ENCODE peak calls at places on chromosomes 2 and 18, in eight cellular contexts. Z is upper lobe of right lung, O is H1, Q is body of pancreas, E is right lobe of liver, G is pancreas, A is heart right ventricle, C is PC-9. V is an unnamed sample.

GRCh38 chr2:212619954-212620353 is 81.4 kb upstream of the ERBB4 start:
- DNase-seq in G (no peak), Q (no peak), A (no peak), E (no peak), O (no peak), Z (no peak), C (peak; percentile 68), V (no peak)

GRCh38 chr2:126908721-126909177 is 10.1 kb downstream of the TEX51 start:
- DNase-seq in Q (no peak), A (no peak), E (peak; percentile 36), G (no peak), Z (peak; percentile 32), O (peak; percentile 32), C (no peak), V (no peak)

GRCh38 chr2:90207454-90208058 is 1516.1 kb downstream of the RPIA start:
- DNase-seq in G (no peak), A (no peak), E (no peak), O (no peak), C (no peak), Z (no peak), Q (no peak), V (no peak)

GRCh38 chr2:27428978-27429541 is 629 bp downstream of the NRBP1 start:
- DNase-seq in Q (peak; percentile 90), C (peak; percentile 72), E (peak; percentile 91), A (peak; percentile 78), G (peak; percentile 87), O (peak; percentile 87), Z (peak; percentile 94), V (peak; percentile 75)

GRCh38 chr18:68494802-68495560 is 219.9 kb downstream of the TMX3 start:
- DNase-seq in E (no peak), C (no peak), G (no peak), Q (no peak), Z (no peak), O (no peak), A (peak; percentile 5), V (no peak)

GRCh38 chr2:186575302-186575701 is 14.6 kb upstream of the ITGAV start:
- DNase-seq in Q (peak; percentile 56), Z (no peak), C (peak; percentile 89), A (peak; percentile 53), G (peak; percentile 11), E (no peak), O (no peak), V (no peak)

GRCh38 chr18:40935423-40935822 is 1019.6 kb upstream of the PIK3C3 start:
- DNase-seq in Q (no peak), G (no peak), O (no peak), C (no peak), E (no peak), Z (no peak), A (no peak), V (no peak)

GRCh38 chr2:11444737-11445136 is 21.2 kb downstream of the E2F6 start:
- DNase-seq in C (no peak), E (no peak), A (no peak), Z (no peak), O (no peak), G (no peak), Q (no peak), V (no peak)

GRCh38 chr2:136015688-136016087 is 30.3 kb upstream of the DARS1 start:
- DNase-seq in E (no peak), C (no peak), Z (no peak), A (no peak), Q (no peak), O (no peak), G (no peak), V (no peak)

GRCh38 chr2:136358576-136358975 is 240.6 kb upstream of the CXCR4 start:
- DNase-seq in O (no peak), Z (no peak), A (no peak), G (no peak), E (no peak), C (no peak), Q (no peak), V (no peak)

GRCh38 chr18:5979971-5980457 is 84.7 kb upstream of the TMEM200C start:
- DNase-seq in O (peak; percentile 45), G (no peak), E (no peak), Z (no peak), Q (no peak), A (peak; percentile 17), C (no peak), V (no peak)

GRCh38 chr2:58515827-58516574 is 274.9 kb upstream of the FANCL start:
- DNase-seq in G (no peak), A (no peak), C (no peak), E (no peak), O (no peak), Z (no peak), Q (no peak), V (no peak)

GRCh38 chr2:173553589-173553988 is 198.9 kb downstream of the CDCA7 start:
- DNase-seq in Q (no peak), C (no peak), O (no peak), E (no peak), G (no peak), Z (no peak), A (no peak), V (no peak)

GRCh38 chr2:137969418-137969765 is 5.1 kb downstream of the HNMT start:
- DNase-seq in O (no peak), Q (peak; percentile 45), G (peak; percentile 32), Z (no peak), C (peak; percentile 90), A (peak; percentile 41), E (no peak), V (no peak)

GRCh38 chr18:70762812-70763211 is 474.0 kb downstream of the SOCS6 start:
- DNase-seq in Q (no peak), Z (no peak), G (no peak), A (no peak), O (no peak), C (no peak), E (no peak), V (no peak)

GRCh38 chr2:67256892-67257291 is 140.2 kb upstream of the ETAA1 start:
- DNase-seq in Q (no peak), E (no peak), A (no peak), G (no peak), O (no peak), Z (no peak), C (no peak), V (no peak)

GRCh38 chr2:14720319-14720718 is 87.8 kb downstream of the LRATD1 start:
- DNase-seq in G (no peak), Z (no peak), O (no peak), A (no peak), E (no peak), Q (no peak), C (no peak), V (no peak)

GRCh38 chr18:37303009-37303408 is 262.6 kb downstream of the CELF4 start:
- DNase-seq in G (no peak), O (no peak), A (no peak), Z (no peak), C (no peak), Q (no peak), E (no peak), V (no peak)
- H3K9me3 ChIP-seq in G (no peaks in the 10 kb centered on the region), O (no peaks in the 10 kb centered on the region), A (no peaks in the 10 kb centered on the region), Z (no peaks in the 10 kb centered on the region), C (no peaks in the 10 kb centered on the region), Q (no peaks in the 10 kb centered on the region), E (no peaks in the 10 kb centered on the region), V (no peaks in the 10 kb centered on the region)

DNA sequence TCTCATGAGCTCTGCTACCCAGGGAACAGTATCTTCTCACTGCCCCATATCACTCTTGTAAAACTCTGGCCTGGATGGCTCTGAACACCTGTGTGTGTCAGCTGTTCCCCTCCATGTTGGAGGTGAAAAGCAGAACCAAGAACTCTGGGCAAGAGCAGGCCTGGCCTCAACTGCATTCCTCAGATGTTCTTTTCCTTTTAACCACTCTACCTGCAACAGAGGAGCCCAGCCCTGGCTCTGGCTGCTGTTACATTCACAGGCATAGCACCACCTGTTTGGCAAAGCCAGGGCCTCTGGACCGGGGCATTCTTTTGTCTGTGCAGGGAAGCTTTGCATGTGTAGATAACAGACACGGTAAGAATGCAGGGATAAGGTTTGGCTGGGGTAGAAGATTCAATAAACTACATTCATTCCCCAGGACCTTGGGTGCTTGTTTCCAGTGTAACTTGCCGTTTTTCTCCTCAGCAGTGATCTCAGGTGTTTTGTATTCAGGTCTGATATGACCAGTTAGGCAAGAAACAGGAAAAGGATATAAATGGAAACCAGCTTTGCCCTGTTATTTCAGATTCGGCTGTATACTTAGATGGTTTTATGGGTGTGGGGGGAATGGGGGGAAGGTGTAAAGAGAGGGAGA is 95.1 kb downstream of the SPTBN1 start:
- DNase-seq in C (peak; percentile 55), E (no peak), G (peak; percentile 55), O (peak; percentile 57), A (no peak), Q (peak; percentile 71), Z (no peak), V (peak; percentile 26)
- H3K27ac ChIP-seq in C (peak overlapping the region; percentile 20), E (peak overlapping the region; percentile 35), G (peak overlapping the region; percentile 76), O (no peak overlapping the region), A (no peak overlapping the region), Q (peak overlapping the region; percentile 55), Z (no peak overlapping the region), V (no peak overlapping the region)

DNA sequence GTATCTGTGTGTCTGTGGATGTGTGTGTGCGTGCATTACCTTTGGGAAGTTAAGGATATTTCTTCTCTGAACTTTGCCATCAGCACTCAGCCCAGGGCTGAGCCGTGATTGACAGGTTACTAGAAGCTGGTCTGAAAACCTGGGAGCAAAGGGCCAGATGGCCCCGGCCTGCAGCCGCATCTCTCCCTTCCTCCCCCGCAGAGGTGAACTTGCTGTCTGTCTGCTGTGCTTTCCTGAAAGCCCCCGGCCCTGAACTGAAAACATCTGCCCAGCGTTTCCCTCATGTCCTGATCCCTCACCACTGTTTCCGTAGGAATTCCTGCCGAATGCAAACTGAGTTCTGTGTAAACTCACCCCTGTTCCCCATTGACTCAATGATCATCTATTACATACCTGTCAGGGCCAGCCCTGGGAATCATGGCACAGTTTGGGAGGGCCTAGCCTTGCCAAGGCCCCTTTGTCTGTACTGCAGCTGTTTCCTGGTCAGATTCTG is 45.8 kb downstream of the MYCN start:
- DNase-seq in A (no peak), O (no peak), E (no peak), C (no peak), G (no peak), Z (no peak), Q (no peak), V (no peak)
- H3K9me3 ChIP-seq in A (no peaks in the 10 kb centered on the region), O (no peaks in the 10 kb centered on the region), E (no peaks in the 10 kb centered on the region), C (no peaks in the 10 kb centered on the region), G (no peaks in the 10 kb centered on the region), Z (no peaks in the 10 kb centered on the region), Q (no peaks in the 10 kb centered on the region), V (no peaks in the 10 kb centered on the region)

GRCh38 chr2:205730191-205730590 is 47.9 kb downstream of the NRP2 start:
- DNase-seq in C (no peak), Z (no peak), G (no peak), Q (no peak), A (no peak), O (no peak), E (no peak), V (no peak)
- H3K27ac ChIP-seq in C (no peak overlapping the region), Z (no peak overlapping the region), G (no peak overlapping the region), Q (no peak overlapping the region), A (no peak overlapping the region), O (no peak overlapping the region), E (no peak overlapping the region), V (no peak overlapping the region)